ENCODE peak calls at places on chromosomes 3 and 15, in ten cellular contexts. V is cardiac septum; N is epithelial cell of esophagus; Q is stomach; H is ACHN; O is HuH-7.5; P is stimulated activated CD4-positive, alpha-beta T cell treated with anti-CD3 and anti-CD28 coated beads, Interleukin-1b, Interleukin-23, amount 100 ng/mL, for 24 hours; L is AML-193; I is T-helper 9 cell; E is neural progenitor cell. X is an unnamed sample.

GRCh38 chr3:149480326-149481017 is 6.0 kb downstream of the TM4SF4 start:
- DNase-seq in V (peak; percentile 90), N (peak; percentile 82), Q (peak; percentile 88), H (peak; percentile 85), O (peak; percentile 51), P (no peak), L (peak; percentile 91), I (no peak), E (peak; percentile 78), X (peak; percentile 19)

GRCh38 chr15:88894348-88894818 is 961 bp downstream of the HAPLN3 start:
- DNase-seq in V (no peak), N (peak; percentile 83), Q (peak; percentile 76), H (peak; percentile 62), O (peak; percentile 91), P (peak; percentile 75), L (no peak), I (peak; percentile 88), E (peak; percentile 87), X (peak; percentile 69)

GRCh38 chr15:50884583-50884982 is 23.9 kb upstream of the AP4E1 start:
- DNase-seq in V (no peak), N (peak; percentile 92), Q (no peak), H (peak; percentile 73), O (no peak), P (no peak), L (no peak), I (no peak), E (no peak), X (no peak)

GRCh38 chr3:149004622-149005021 is 13.3 kb downstream of the GYG1 start:
- DNase-seq in V (no peak), N (no peak), Q (no peak), H (peak; percentile 28), O (no peak), P (no peak), L (no peak), I (no peak), E (peak; percentile 5), X (no peak)

GRCh38 chr3:23489338-23490158 is 286.4 kb downstream of the UBE2E2 start:
- DNase-seq in V (no peak), N (no peak), Q (no peak), H (peak; percentile 2), O (no peak), P (no peak), L (no peak), I (no peak), E (peak; percentile 52), X (no peak)

GRCh38 chr15:94671845-94672524 is 440.6 kb downstream of the MCTP2 start:
- DNase-seq in V (no peak), N (no peak), Q (no peak), H (no peak), O (no peak), P (no peak), L (no peak), I (no peak), E (peak; percentile 81), X (no peak)

GRCh38 chr3:185332026-185332735 is 30.8 kb upstream of the MAP3K13 start:
- DNase-seq in V (no peak), N (peak; percentile 95), Q (no peak), H (peak; percentile 55), O (no peak), P (no peak), L (peak; percentile 99), I (no peak), E (no peak), X (no peak)

GRCh38 chr3:81463761-81464160 is 297.7 kb downstream of the GBE1 start:
- DNase-seq in V (no peak), N (no peak), Q (no peak), H (no peak), O (no peak), P (no peak), L (no peak), I (no peak), E (no peak), X (no peak)

GRCh38 chr3:70803317-70803716 is 490.9 kb upstream of the MDFIC2 start:
- DNase-seq in V (no peak), N (no peak), Q (no peak), H (no peak), O (no peak), P (no peak), L (no peak), I (no peak), E (no peak), X (no peak)

GRCh38 chr3:4394048-4394447 is 73.0 kb downstream of the SUMF1 start:
- DNase-seq in V (no peak), N (peak; percentile 34), Q (no peak), H (no peak), O (no peak), P (no peak), L (peak; percentile 64), I (no peak), E (no peak), X (peak; percentile 46)

GRCh38 chr3:116246406-116246805 is 198.9 kb downstream of the LSAMP start:
- DNase-seq in V (no peak), N (no peak), Q (no peak), H (no peak), O (no peak), P (no peak), L (no peak), I (no peak), E (no peak), X (no peak)

GRCh38 chr15:58171476-58172061 is 33.4 kb downstream of the AQP9 start:
- DNase-seq in V (no peak), N (no peak), Q (no peak), H (no peak), O (no peak), P (no peak), L (no peak), I (no peak), E (peak; percentile 15), X (no peak)

GRCh38 chr15:52329980-52330379 is 34.4 kb upstream of the MYO5C start:
- DNase-seq in V (no peak), N (no peak), Q (no peak), H (no peak), O (no peak), P (no peak), L (no peak), I (no peak), E (no peak), X (no peak)

GRCh38 chr15:67105065-67105951 is 39.9 kb downstream of the SMAD3 start:
- DNase-seq in V (no peak), N (peak; percentile 98), Q (peak; percentile 57), H (peak; percentile 94), O (no peak), P (no peak), L (no peak), I (no peak), E (no peak), X (no peak)

GRCh38 chr3:53375019-53375418 is 27.7 kb upstream of the DCP1A start:
- DNase-seq in V (no peak), N (peak; percentile 80), Q (peak; percentile 70), H (peak; percentile 59), O (peak; percentile 38), P (peak; percentile 26), L (peak; percentile 60), I (peak; percentile 20), E (peak; percentile 85), X (peak; percentile 43)

GRCh38 chr15:64216722-64217428 is 54.1 kb upstream of the PPIB start:
- DNase-seq in V (no peak), N (peak; percentile 5), Q (no peak), H (no peak), O (peak; percentile 23), P (no peak), L (no peak), I (no peak), E (no peak), X (no peak)

GRCh38 chr3:100022506-100022905 is 91.8 kb downstream of the FILIP1L start:
- DNase-seq in V (no peak), N (no peak), Q (no peak), H (no peak), O (no peak), P (no peak), L (no peak), I (no peak), E (no peak), X (no peak)

GRCh38 chr3:195182470-195182795 is 88.5 kb downstream of the XXYLT1 start:
- DNase-seq in V (no peak), N (peak; percentile 74), Q (no peak), H (no peak), O (no peak), P (no peak), L (no peak), I (no peak), E (no peak), X (no peak)

GRCh38 chr15:92101706-92102434 is 248.4 kb downstream of the SLCO3A1 start:
- DNase-seq in V (no peak), N (no peak), Q (no peak), H (no peak), O (no peak), P (no peak), L (no peak), I (peak; percentile 7), E (no peak), X (no peak)

GRCh38 chr3:58155838-58156237 is 54.9 kb downstream of the DNASE1L3 start:
- DNase-seq in V (no peak), N (peak; percentile 27), Q (no peak), H (no peak), O (no peak), P (no peak), L (no peak), I (no peak), E (no peak), X (no peak)

GRCh38 chr15:80977627-80978036 is 12.0 kb downstream of the MESD start:
- DNase-seq in V (no peak), N (peak; percentile 77), Q (peak; percentile 71), H (peak; percentile 40), O (no peak), P (no peak), L (peak; percentile 33), I (peak; percentile 24), E (peak; percentile 82), X (no peak)

GRCh38 chr3:16550676-16551341 is 37.3 kb upstream of the RFTN1 start:
- DNase-seq in V (no peak), N (peak; percentile 93), Q (peak; percentile 50), H (peak; percentile 75), O (peak; percentile 59), P (peak; percentile 66), L (peak; percentile 76), I (peak; percentile 51), E (peak; percentile 82), X (peak; percentile 71)

GRCh38 chr3:25547928-25548327 is 116.8 kb downstream of the TOP2B start:
- DNase-seq in V (no peak), N (no peak), Q (no peak), H (no peak), O (no peak), P (no peak), L (no peak), I (no peak), E (no peak), X (no peak)

GRCh38 chr15:72389231-72389630 is 8.9 kb upstream of the TMEM202 start:
- DNase-seq in V (no peak), N (no peak), Q (peak; percentile 78), H (no peak), O (no peak), P (no peak), L (no peak), I (no peak), E (no peak), X (no peak)

GRCh38 chr3:138396752-138397410 is 37.5 kb upstream of the ESYT3 start:
- DNase-seq in V (peak; percentile 69), N (no peak), Q (no peak), H (no peak), O (no peak), P (no peak), L (no peak), I (no peak), E (no peak), X (no peak)

GRCh38 chr3:75737831-75738493 is 47.4 kb downstream of the ZNF717 start:
- DNase-seq in V (no peak), N (peak; percentile 19), Q (no peak), H (peak; percentile 11), O (no peak), P (no peak), L (no peak), I (no peak), E (no peak), X (no peak)